ENCODE peak calls at places on chromosomes 16 and 17, in four cellular contexts. X is activated T-cell treated with anti-CD3 and anti-CD28 coated beads for 4 hours, U is AML-193, C is HS-5. D is an unnamed sample.

GRCh38 chr16:79296491-79296890 is 304.0 kb downstream of the MAF start:
- DNase-seq in C (no peak), U (no peak), X (no peak), D (no peak)

GRCh38 chr17:69227536-69227935 is 1.1 kb downstream of the ABCA10 start:
- DNase-seq in U (peak; percentile 46), C (no peak), X (no peak), D (no peak)

GRCh38 chr16:89890200-89890599 is 16.8 kb downstream of the TCF25 start:
- DNase-seq in X (no peak), C (no peak), U (no peak), D (no peak)

GRCh38 chr17:78431692-78431958 is 53.2 kb downstream of the PGS1 start:
- DNase-seq in C (no peak), U (no peak), X (no peak), D (no peak)

GRCh38 chr17:28370035-28370743 is at the start of gene VTN:
- DNase-seq in U (peak; percentile 23), X (no peak), C (no peak), D (peak; percentile 47)

GRCh38 chr16:71499775-71500364 is 10.7 kb upstream of the ZNF19 start:
- DNase-seq in C (peak; percentile 23), U (peak; percentile 58), X (peak; percentile 42), D (peak; percentile 60)

GRCh38 chr16:35868630-35869029 is 2409.2 kb downstream of the TP53TG3F start:
- DNase-seq in U (no peak), C (no peak), X (no peak), D (no peak)

GRCh38 chr16:22912654-22913053 is 98.7 kb downstream of the HS3ST2 start:
- DNase-seq in X (no peak), U (no peak), C (no peak), D (no peak)

GRCh38 chr17:61619493-61619892 is 28.5 kb upstream of the NACA2 start:
- DNase-seq in X (no peak), C (no peak), U (no peak), D (peak; percentile 13)

GRCh38 chr16:31201511-31202401 is 804 bp downstream of the PYCARD start:
- DNase-seq in U (peak; percentile 71), C (no peak), X (no peak), D (no peak)

GRCh38 chr16:86709902-86710601 is 131.7 kb downstream of the FOXL1 start:
- DNase-seq in U (no peak), X (no peak), C (no peak), D (no peak)

D was measured in SJCRH30.